ENCODE peak calls at places on chromosomes 6 and 20, in five cellular contexts. O is SK-N-SH, P is K562, B is GM12878, K is HepG2. X is an unnamed sample.

GRCh38 chr6:161373905-161374451 is 100.1 kb upstream of the AGPAT4 start:
- DNase-seq in B (no peak), K (peak; percentile 53), P (peak; percentile 83), O (peak; percentile 78), X (peak; percentile 58)

GRCh38 chr6:154923199-154923869 is 71.8 kb upstream of the TIAM2 start:
- DNase-seq in O (no peak), P (no peak), B (no peak), K (no peak), X (no peak)

GRCh38 chr20:51402201-51402600 is 140.3 kb downstream of the NFATC2 start:
- DNase-seq in O (no peak), P (no peak), B (no peak), K (no peak), X (no peak)

GRCh38 chr6:167079853-167080297 is 43.0 kb upstream of the CCR6 start:
- DNase-seq in B (peak; percentile 93), O (no peak), P (no peak), K (no peak), X (no peak)

GRCh38 chr6:31474871-31475286 is 23.1 kb upstream of the MICB start:
- DNase-seq in K (no peak), P (peak; percentile 58), O (peak; percentile 49), B (no peak), X (no peak)

GRCh38 chr6:83221886-83222479 is 28.8 kb downstream of the RWDD2A start:
- DNase-seq in O (peak; percentile 28), K (peak; percentile 34), P (peak; percentile 21), B (no peak), X (no peak)

GRCh38 chr6:154995241-154996162 is at the start of gene TIAM2:
- DNase-seq in P (no peak), O (peak; percentile 92), B (no peak), K (no peak), X (peak; percentile 25)

GRCh38 chr6:142856857-142857608 is 87.9 kb downstream of the HIVEP2 start:
- DNase-seq in B (no peak), K (no peak), P (no peak), O (no peak), X (no peak)

GRCh38 chr6:5079692-5080091 is 5.4 kb upstream of the PPP1R3G start:
- DNase-seq in B (no peak), P (no peak), O (no peak), K (no peak), X (no peak)

GRCh38 chr20:35942243-35942642 is 12.1 kb downstream of the SCAND1 start:
- DNase-seq in O (no peak), B (no peak), K (no peak), P (no peak), X (no peak)

GRCh38 chr6:79711167-79711566 is 80.0 kb downstream of the SH3BGRL2 start:
- DNase-seq in B (no peak), O (no peak), K (no peak), P (no peak), X (no peak)

GRCh38 chr20:5770987-5771318 is 20.8 kb downstream of the SHLD1 start:
- DNase-seq in O (no peak), B (peak; percentile 54), K (no peak), P (no peak), X (no peak)

GRCh38 chr20:19893356-19893755 is 123.8 kb upstream of the NAA20 start:
- DNase-seq in K (no peak), B (no peak), O (no peak), P (no peak), X (no peak)

GRCh38 chr6:114030767-114031166 is 59.8 kb upstream of the HDAC2 start:
- DNase-seq in B (no peak), P (no peak), K (peak; percentile 39), O (no peak), X (no peak)

GRCh38 chr6:157483770-157484169 is 102.8 kb downstream of the ZDHHC14 start:
- DNase-seq in P (no peak), O (no peak), K (no peak), B (no peak), X (no peak)

GRCh38 chr20:32326507-32326851 is 31.7 kb upstream of the ASXL1 start:
- DNase-seq in B (no peak), O (no peak), K (peak; percentile 96), P (no peak), X (peak; percentile 36)

DNA sequence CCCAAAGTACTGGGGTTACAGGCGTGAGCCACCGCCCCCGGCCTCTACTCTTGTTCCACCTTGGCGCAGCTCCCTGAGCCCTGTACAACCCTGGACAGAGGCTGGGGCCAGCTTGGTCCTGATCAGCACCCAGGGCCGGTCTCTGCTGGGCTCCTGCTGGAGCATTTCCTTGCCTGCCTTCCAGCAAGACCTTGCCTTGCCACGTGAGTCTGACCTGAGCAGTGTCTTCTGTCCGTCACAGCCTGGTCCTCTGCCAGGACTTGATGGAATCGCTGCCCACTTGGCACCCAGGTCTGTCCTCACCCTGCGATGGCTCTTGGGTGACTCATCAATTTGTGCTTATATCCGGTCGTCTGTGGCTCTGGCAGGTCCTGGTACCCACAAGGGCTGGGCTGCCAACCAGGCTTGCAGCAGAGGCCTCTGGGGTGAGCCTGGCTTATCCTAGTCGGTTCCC is 10.0 kb upstream of the SULF2 start:
- DNase-seq in O (no peak), B (no peak), P (no peak), K (no peak), X (peak; percentile 52)
- TF ChIP-seq MAX in O (no peak), B (no peak), P (no peak), K (no peak), X (no peak)

GRCh38 chr6:14881399-14881798 is 364.5 kb upstream of the JARID2 start:
- DNase-seq in K (no peak), B (no peak), P (no peak), O (no peak), X (no peak)
- TF ChIP-seq SMC3 in K (no peak), B (no peak), P (no peak), O (no peak), X (no peak)

DNA sequence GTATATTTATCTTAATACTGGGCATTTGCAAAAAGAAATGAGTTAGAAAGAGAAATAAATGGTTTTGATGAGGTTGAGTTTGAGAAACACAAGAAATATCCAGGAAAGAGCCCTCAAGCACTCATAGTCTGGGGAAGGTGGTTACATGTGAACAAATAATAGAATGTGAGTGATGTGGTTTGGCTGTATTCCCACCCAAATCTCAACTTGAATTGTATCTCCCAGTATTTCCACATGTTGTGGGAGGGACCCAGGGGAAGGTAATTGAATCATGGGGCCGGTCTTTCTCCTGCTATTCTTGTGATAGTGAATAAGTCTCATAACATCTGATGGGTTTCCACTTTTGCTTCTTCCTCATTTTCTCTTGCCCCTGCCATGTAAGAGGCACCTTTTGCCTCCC is 334.1 kb downstream of the COL12A1 start:
- DNase-seq in P (no peak), K (no peak), O (no peak), B (no peak), X (no peak)
- TF ChIP-seq MAX in P (no peak), K (no peak), O (no peak), B (no peak), X (no peak)

GRCh38 chr6:37036146-37036545 is 30.7 kb downstream of the FGD2 start:
- DNase-seq in K (no peak), O (no peak), P (no peak), B (no peak), X (no peak)

GRCh38 chr6:37039958-37040357 is 34.5 kb downstream of the FGD2 start:
- DNase-seq in P (no peak), O (no peak), B (no peak), K (no peak), X (no peak)

GRCh38 chr6:37042139-37042538 is 36.7 kb downstream of the FGD2 start:
- DNase-seq in P (peak; percentile 44), B (no peak), K (no peak), O (no peak), X (no peak)

GRCh38 chr6:37041521-37041920 is 36.1 kb downstream of the FGD2 start:
- DNase-seq in K (no peak), B (no peak), P (no peak), O (no peak), X (no peak)

DNA sequence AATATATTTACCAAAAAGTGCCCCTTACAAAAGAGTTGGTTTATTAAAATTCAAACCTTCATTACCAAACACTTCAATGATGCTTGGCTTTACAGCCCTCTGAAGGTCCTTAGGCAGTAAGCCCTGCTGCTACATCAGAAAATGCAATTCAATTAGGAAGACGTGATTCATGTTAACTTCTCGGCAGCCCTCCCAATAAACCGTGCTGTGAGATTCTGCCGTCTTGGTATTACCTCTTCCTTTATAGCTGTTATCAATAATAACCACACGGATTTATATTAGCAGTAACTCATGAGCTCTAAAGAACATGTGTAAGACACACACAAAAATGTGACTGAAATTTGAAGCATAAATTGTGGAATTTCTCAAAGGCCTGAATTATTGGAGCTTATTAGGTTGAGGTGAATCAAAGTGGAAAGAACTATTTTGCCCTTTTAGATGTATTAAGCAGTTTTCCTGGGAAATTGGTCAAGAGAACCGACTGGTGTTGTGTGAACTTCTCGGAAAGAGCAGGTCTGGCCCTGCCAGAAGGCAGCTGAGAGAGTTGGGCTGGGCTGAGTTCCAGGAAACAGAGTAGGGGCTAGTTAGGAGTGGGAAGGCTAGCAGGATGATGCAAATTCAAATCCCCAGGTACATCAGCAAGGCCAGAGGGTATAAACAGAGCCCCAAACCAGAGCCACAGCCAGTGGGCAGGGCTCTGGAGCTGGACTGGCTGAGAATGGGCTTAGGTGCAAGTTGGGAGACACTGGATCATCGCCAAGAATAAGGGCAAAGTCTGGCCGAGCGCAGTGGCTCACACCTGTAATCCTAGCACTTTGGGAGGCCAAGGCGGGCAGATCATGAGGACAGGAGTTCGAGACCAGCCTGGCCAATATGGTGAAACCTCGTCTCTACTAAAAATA is 33.1 kb downstream of the FGD2 start:
- DNase-seq in O (peak; percentile 65), P (peak; percentile 75), B (no peak), K (no peak), X (no peak)
- TF ChIP-seq SMC3 in O (no peak), P (no peak), B (no peak), K (no peak), X (no peak)